ENCODE peak calls at places on chromosome 13, in five cellular contexts. U, K, N, C and G are unnamed samples.
A peak's percentile ranks its signal among the peaks of the same experiment; 100 is the strongest.

GRCh38 chr13:21777166-21777565 is 106.3 kb downstream of the FGF9 start:
- DNase-seq in U (no peak), K (no peak), C (no peak), N (no peak), G (no peak)

GRCh38 chr13:20997301-20998061 is 63.9 kb downstream of the LATS2 start:
- DNase-seq in C (no peak), K (no peak), U (no peak), N (no peak), G (no peak)

GRCh38 chr13:111035861-111036260 is 79.2 kb upstream of the ARHGEF7 start:
- DNase-seq in N (no peak), K (no peak), U (no peak), C (no peak), G (no peak)

GRCh38 chr13:41973247-41973741 is 12.4 kb upstream of the VWA8 start:
- DNase-seq in U (no peak), K (no peak), N (no peak), C (no peak), G (no peak)

GRCh38 chr13:97030705-97031452 is 36.6 kb upstream of the OXGR1 start:
- DNase-seq in K (no peak), C (peak; percentile 19), N (no peak), U (no peak), G (no peak)

GRCh38 chr13:51230473-51231105 is 8.4 kb downstream of the FAM124A start:
- DNase-seq in K (peak; percentile 74), U (no peak), C (no peak), N (no peak), G (no peak)

GRCh38 chr13:113141591-113141950 is 16.9 kb upstream of the PROZ start:
- DNase-seq in C (no peak), N (no peak), U (no peak), K (no peak), G (peak; percentile 54)

GRCh38 chr13:84649853-84650252 is 767.6 kb upstream of the SLITRK1 start:
- DNase-seq in N (no peak), K (no peak), C (no peak), U (no peak), G (no peak)

GRCh38 chr13:93881418-93881817 is 598.1 kb downstream of the DCT start:
- DNase-seq in K (no peak), U (no peak), N (no peak), C (no peak), G (no peak)

GRCh38 chr13:19181021-19181620 is 503 bp downstream of the TUBA3C start:
- DNase-seq in N (no peak), C (no peak), K (no peak), U (no peak), G (no peak)

GRCh38 chr13:97911311-97912138 is 42.0 kb upstream of the IPO5 start:
- DNase-seq in C (peak; percentile 19), U (no peak), N (no peak), K (no peak), G (no peak)

GRCh38 chr13:51001335-51001734 is 91.7 kb downstream of the RNASEH2B start:
- DNase-seq in C (no peak), N (no peak), U (no peak), K (no peak), G (no peak)

GRCh38 chr13:107743983-107744382 is 471.4 kb downstream of the LIG4 start:
- DNase-seq in C (no peak), K (no peak), U (no peak), N (no peak), G (no peak)

GRCh38 chr13:67281476-67281875 is 51.3 kb upstream of the PCDH9 start:
- DNase-seq in C (no peak), K (no peak), N (no peak), U (no peak), G (no peak)

GRCh38 chr13:31908696-31909386 is 122.7 kb upstream of the FRY start:
- DNase-seq in C (no peak), U (no peak), K (no peak), N (no peak), G (no peak)

GRCh38 chr13:69155136-69155535 is 952.5 kb upstream of the ATXN8OS start:
- DNase-seq in N (no peak), C (no peak), K (no peak), U (no peak), G (no peak)

GRCh38 chr13:71067164-71067815 is 799.7 kb downstream of the DACH1 start:
- DNase-seq in U (no peak), K (no peak), C (peak; percentile 0), N (no peak), G (no peak)

GRCh38 chr13:20174656-20175405 is 14.0 kb upstream of the GJA3 start:
- DNase-seq in C (peak; percentile 26), U (peak; percentile 74), N (peak; percentile 27), K (peak; percentile 75), G (no peak)

GRCh38 chr13:112842343-112842856 is 126.6 kb upstream of the MCF2L start:
- DNase-seq in U (no peak), N (no peak), K (peak; percentile 31), C (no peak), G (peak; percentile 31)

GRCh38 chr13:25232937-25233515 is 54.3 kb downstream of the MTMR6 start:
- DNase-seq in C (peak; percentile 41), K (no peak), U (no peak), N (no peak), G (no peak)

GRCh38 chr13:46211521-46212351 is at the start of gene LRRC63:
- DNase-seq in K (peak; percentile 41), N (peak; percentile 80), U (peak; percentile 94), C (no peak), G (peak; percentile 96)

GRCh38 chr13:99690426-99691189 is 189.3 kb downstream of the TM9SF2 start:
- DNase-seq in U (no peak), N (no peak), K (no peak), C (no peak), G (no peak)

GRCh38 chr13:110607675-110608224 is 7.6 kb upstream of the NAXD start:
- DNase-seq in N (no peak), K (no peak), C (no peak), U (no peak), G (no peak)

GRCh38 chr13:95745752-95746151 is 68.8 kb downstream of the DNAJC3 start:
- DNase-seq in K (no peak), N (no peak), C (no peak), U (no peak), G (no peak)
- TF ChIP-seq CTCF in K (no peak), N (no peak), C (no peak), U (no peak), G (no peak)

DNA sequence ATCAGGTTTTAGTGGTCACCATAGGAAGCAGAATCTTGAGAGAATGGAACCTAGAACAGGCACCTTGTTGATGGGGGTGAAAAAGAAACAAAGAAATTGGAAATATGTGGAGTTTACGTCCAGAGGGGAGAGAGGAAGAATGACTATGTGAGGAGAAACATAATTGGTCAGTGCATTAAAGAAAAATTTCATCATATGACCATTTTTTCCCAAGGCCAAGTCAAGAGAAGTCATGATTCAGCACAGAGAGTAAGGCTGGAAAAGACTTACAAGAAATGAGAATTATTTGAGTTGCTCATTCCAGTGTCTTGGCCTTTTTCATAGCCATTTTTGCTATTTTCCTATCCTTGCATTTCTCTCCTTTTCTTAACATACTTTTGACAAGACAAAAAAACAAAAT is 421.7 kb downstream of the EFNB2 start:
- DNase-seq in C (no peak), K (no peak), U (no peak), N (no peak), G (no peak)
- H3K4me1 ChIP-seq in C (no peaks in the 10 kb centered on the region), K (no peaks in the 10 kb centered on the region), U (no peaks in the 10 kb centered on the region), N (no peaks in the 10 kb centered on the region), G (no peaks in the 10 kb centered on the region)

DNA sequence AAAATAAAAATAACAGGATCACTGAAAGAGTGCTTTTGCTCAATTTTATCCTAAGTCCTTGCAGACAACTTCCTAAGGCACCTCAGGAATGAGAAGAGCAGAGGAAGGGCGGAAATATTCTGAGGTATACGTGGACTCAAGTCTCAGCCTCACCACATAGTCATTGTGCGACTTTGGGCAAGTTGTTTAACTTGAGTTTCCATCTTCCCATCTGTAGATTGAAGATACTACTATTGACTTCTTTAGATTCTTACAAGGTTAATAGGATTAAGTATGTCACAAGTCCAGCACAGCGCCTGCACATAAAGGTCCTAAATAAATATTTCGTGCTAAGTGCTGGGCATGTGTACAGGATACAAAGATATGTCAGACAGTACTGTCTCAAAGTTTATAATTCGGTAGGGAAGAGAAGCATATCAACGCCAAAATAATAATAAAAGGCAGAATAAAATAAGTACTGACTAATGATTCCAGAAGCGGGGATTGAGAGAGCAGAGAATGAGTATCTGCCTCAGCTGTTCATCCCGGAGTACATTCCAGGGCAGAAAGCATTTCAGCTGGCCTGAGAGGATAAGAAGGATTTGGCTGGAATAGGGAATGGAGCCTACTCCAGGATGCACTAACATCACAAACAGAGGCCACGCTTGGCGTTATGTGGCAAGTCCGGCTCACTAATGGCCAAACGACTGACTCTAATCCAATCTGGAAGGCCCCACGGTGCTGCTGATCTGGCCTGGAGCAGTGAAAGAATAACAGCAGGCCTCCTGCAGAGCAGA is 139.7 kb downstream of the FLT1 start:
- DNase-seq in U (no peak), K (no peak), C (no peak), N (no peak), G (no peak)
- TF ChIP-seq POLR2A in U (no peak), K (no peak), C (no peak), N (no peak), G (no peak)

DNA sequence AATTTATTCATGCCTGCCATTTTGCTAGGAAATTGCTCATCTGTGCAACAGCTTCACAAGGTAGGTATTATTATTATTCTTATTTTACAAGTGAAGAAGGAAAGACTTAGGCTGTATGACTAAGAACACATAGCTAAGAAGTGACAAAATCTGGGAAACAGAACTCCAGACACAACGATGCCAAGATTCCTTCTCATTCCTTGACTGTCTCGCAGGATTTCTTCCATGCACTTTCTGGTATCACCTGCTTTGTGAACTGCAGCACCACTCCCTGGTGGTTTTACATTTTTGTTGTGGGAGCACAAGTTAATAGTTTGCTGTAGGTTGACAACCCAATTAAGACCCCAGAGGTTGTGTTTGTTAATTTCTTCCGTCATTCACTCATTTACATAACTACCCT is 188.5 kb downstream of the LACC1 start:
- DNase-seq in K (no peak), U (no peak), C (no peak), N (no peak), G (no peak)
- TF ChIP-seq CTCF in K (no peak), U (no peak), C (no peak), N (no peak), G (no peak)

DNA sequence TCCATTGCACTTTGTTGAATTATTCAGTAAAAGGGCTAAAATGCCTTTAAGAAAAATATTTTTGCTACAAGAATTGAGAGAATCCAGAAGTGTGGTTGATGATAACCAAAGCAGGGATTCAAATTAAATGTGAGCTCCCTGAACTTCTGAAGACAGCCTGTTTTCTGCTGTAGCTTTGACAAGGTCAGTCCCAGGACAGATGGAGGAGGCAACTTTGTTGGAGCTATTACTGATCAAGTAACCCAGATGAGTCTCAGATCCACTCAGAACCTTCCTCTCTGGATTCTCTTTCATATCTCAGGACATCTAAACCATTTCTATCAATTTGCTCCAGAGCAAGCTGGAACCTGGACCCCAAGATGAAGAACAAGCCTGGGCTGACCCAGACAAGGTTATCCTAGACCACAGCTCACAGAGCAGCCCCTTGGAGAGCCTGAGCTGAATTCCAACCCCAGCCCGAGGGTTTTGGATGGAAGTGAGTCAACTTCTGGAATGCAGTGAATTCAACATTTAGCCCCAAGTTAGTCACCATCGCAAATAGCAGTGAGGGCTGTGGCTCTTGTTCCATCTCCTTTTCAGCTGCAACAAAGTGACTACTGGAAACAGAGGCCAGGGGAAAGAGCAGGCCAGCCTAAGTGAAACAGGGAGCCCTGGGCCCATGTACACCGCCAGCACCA is 137.8 kb upstream of the TSC22D1 start:
- DNase-seq in C (peak; percentile 53), K (peak; percentile 9), N (no peak), U (no peak), G (no peak)
- H3K4me1 ChIP-seq in C (no peaks in the 10 kb centered on the region), K (peaks cover 33% of the 10 kb centered on the region), N (no peaks in the 10 kb centered on the region), U (peaks cover 4% of the 10 kb centered on the region), G (no peaks in the 10 kb centered on the region)